ENCODE peak calls at places on chromosomes 7 and 10, in four cellular contexts. N is effector memory CD4-positive, alpha-beta T cell; Y is heart left ventricle; Z is kidney. C is an unnamed sample. For H3K4me1, the result is how much of the 10 kb centered on the place peaks cover.

GRCh38 chr7:75905785-75906604 is 9.0 kb upstream of the POR start:
- DNase-seq in N (no peak), Y (peak), Z (peak), C (no peak)

GRCh38 chr7:20235303-20235702 is 18.1 kb upstream of the MACC1 start:
- DNase-seq in N (no peak), Y (no peak), Z (no peak), C (no peak)

GRCh38 chr7:43953071-43953470 is 26.8 kb downstream of the UBE2D4 start:
- DNase-seq in N (no peak), Y (no peak), Z (no peak), C (no peak)

GRCh38 chr7:29988391-29989256 is 977 bp downstream of the SCRN1 start:
- DNase-seq in N (no peak), Y (peak), Z (peak), C (peak)

GRCh38 chr10:86252573-86252972 is 114.0 kb downstream of the GRID1 start:
- DNase-seq in N (no peak), Y (no peak), Z (no peak), C (no peak)

GRCh38 chr7:123220396-123220795 is 20.6 kb upstream of the SLC13A1 start:
- DNase-seq in N (no peak), Y (no peak), Z (no peak), C (no peak)

GRCh38 chr7:16587785-16588184 is 57.8 kb downstream of the ANKMY2 start:
- DNase-seq in N (no peak), Y (no peak), Z (no peak), C (no peak)

GRCh38 chr7:50531401-50531906 is 33.8 kb downstream of the DDC start:
- DNase-seq in N (no peak), Y (no peak), Z (no peak), C (no peak)

GRCh38 chr10:103855424-103855823 is at the start of gene SH3PXD2A:
- DNase-seq in N (no peak), Y (no peak), Z (no peak), C (peak)

GRCh38 chr10:4059471-4060138 is 274.6 kb upstream of the KLF6 start:
- DNase-seq in N (peak), Y (no peak), Z (no peak), C (no peak)

GRCh38 chr10:12540341-12540781 is 191.0 kb downstream of the CAMK1D start:
- DNase-seq in N (no peak), Y (no peak), Z (no peak), C (no peak)

GRCh38 chr10:74585231-74586087 is 240.9 kb upstream of the KAT6B start:
- DNase-seq in N (peak), Y (no peak), Z (no peak), C (peak)

GRCh38 chr10:74587109-74587508 is 239.3 kb upstream of the KAT6B start:
- DNase-seq in N (no peak), Y (no peak), Z (no peak), C (no peak)

GRCh38 chr10:74593470-74593869 is 232.9 kb upstream of the KAT6B start:
- DNase-seq in N (no peak), Y (no peak), Z (no peak), C (no peak)

GRCh38 chr10:74586088-74586585 is 240.3 kb upstream of the KAT6B start:
- DNase-seq in N (peak), Y (no peak), Z (no peak), C (peak)

DNA sequence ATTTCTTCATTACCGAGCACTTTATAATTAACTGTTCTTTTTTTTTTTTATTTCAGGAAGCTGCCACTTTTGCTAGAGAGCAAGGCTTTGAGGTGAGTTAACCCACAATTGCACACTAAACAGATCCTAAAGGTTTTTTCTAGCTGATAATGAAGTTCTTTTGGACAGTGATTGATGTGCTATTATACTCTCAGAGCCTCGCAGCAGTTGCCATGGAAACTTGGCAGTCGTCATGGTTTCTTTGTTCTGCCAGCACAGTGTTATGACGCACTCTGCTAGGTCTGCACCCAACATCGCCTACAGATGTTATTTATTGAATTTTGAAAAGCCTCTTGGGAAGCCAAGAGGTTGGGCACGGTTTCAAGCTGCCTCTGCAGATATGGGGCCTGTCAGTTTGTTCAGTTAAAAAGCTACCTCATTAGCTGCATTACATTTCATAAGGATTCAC is 237.2 kb upstream of the KAT6B start:
- DNase-seq in N (peak), Y (peak), Z (peak), C (peak)
- H3K27ac ChIP-seq in N (peak), Y (peak), Z (no peak), C (peak)

DNA sequence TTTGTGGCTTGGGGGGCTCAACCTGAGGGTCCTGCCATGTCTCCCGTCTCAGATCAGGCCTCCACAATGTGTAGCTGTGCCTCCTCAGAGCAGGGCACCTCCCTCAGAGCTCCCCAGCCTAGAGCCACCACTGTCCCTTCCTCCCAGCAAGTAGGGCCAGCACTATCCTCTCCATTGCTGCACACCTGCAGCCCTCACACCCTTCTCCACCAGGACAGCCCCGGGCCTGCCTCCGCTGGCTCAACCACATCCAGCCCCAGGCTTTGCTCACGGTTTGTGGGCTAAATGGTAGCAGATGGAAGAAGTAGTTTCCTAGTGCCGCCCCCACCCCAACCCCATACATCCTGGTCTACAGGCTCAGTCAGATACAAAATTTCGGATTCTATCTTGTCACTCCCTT is 10.1 kb downstream of the NFKB2 start:
- DNase-seq in N (no peak), Y (no peak), Z (peak), C (no peak)
- H3K4me1 ChIP-seq in N (under half), Y (under half), Z (under half), C (under half)

GRCh38 chr10:117570880-117571279 is 28.3 kb downstream of the EMX2 start:
- DNase-seq in N (no peak), Y (no peak), Z (no peak), C (no peak)

GRCh38 chr10:117569610-117570395 is 27.3 kb downstream of the EMX2 start:
- DNase-seq in N (no peak), Y (no peak), Z (no peak), C (no peak)

GRCh38 chr10:117578999-117579590 is 36.5 kb downstream of the EMX2 start:
- DNase-seq in N (no peak), Y (no peak), Z (no peak), C (no peak)

GRCh38 chr10:117578490-117578889 is 35.9 kb downstream of the EMX2 start:
- DNase-seq in N (no peak), Y (no peak), Z (no peak), C (no peak)

GRCh38 chr10:117574546-117575146 is 32.1 kb downstream of the EMX2 start:
- DNase-seq in N (no peak), Y (no peak), Z (no peak), C (no peak)
- H3K27ac ChIP-seq in N (no peak), Y (no peak), Z (no peak), C (no peak)

GRCh38 chr10:81040031-81040430 is 502.3 kb downstream of the SH2D4B start:
- DNase-seq in N (no peak), Y (no peak), Z (no peak), C (no peak)

GRCh38 chr10:81040947-81041346 is 503.2 kb downstream of the SH2D4B start:
- DNase-seq in N (no peak), Y (no peak), Z (no peak), C (no peak)

DNA sequence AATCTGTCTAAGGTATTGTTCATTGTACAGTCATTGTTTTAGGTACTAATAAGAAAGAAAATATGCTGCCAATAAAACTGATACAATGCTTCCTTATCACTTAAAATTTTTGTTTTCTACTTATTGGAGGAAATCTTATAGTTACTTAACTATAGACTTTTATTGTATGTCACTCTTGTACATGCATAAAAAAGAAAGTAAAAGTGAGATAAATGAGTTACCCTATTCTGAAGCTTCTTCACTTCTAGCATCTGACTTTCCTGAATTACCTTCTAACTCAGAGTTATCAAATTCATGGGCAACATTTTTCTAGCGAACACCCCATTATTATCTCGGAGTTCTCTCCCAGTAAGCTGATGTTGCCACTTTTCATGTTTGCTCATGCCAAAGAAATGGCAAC is 504.9 kb downstream of the SH2D4B start:
- DNase-seq in N (no peak), Y (no peak), Z (no peak), C (no peak)
- H3K4me1 ChIP-seq in N (under half), Y (under half), Z (under half), C (under half)